ENCODE peak calls at places on chromosome X, in five cellular contexts. One of them, this sample, is unnamed.

GRCh38 chrX:48899078-48899410 is 1.3 kb downstream of the PQBP1 start:
- DNase-seq in NCI-H1092 treated with DMSO at 0.1 percent for 48 hours: no peak
- DNase-seq in adipocyte: no peak
- DNase-seq in stimulated activated CD4-positive, alpha-beta T cell treated with anti-CD3 and anti-CD28 coated beads, Interleukin-2, amount 100 ng/mL, for 48 hours: no peak
- DNase-seq in HuH-7.5: no peak
- DNase-seq in this sample: no peak

GRCh38 chrX:39753296-39753996 is 344.3 kb downstream of the BCOR start:
- DNase-seq in NCI-H1092 treated with DMSO at 0.1 percent for 48 hours: no peak
- DNase-seq in adipocyte: no peak
- DNase-seq in stimulated activated CD4-positive, alpha-beta T cell treated with anti-CD3 and anti-CD28 coated beads, Interleukin-2, amount 100 ng/mL, for 48 hours: no peak
- DNase-seq in HuH-7.5: no peak
- DNase-seq in this sample: peak; percentile 66

GRCh38 chrX:8738588-8739189 is 6.8 kb upstream of the ANOS1 start:
- DNase-seq in NCI-H1092 treated with DMSO at 0.1 percent for 48 hours: peak; percentile 30
- DNase-seq in adipocyte: peak; percentile 71
- DNase-seq in stimulated activated CD4-positive, alpha-beta T cell treated with anti-CD3 and anti-CD28 coated beads, Interleukin-2, amount 100 ng/mL, for 48 hours: peak; percentile 16
- DNase-seq in HuH-7.5: no peak
- DNase-seq in this sample: no peak

GRCh38 chrX:78710146-78710545 is 37.4 kb upstream of the LPAR4 start:
- DNase-seq in NCI-H1092 treated with DMSO at 0.1 percent for 48 hours: no peak
- DNase-seq in adipocyte: no peak
- DNase-seq in stimulated activated CD4-positive, alpha-beta T cell treated with anti-CD3 and anti-CD28 coated beads, Interleukin-2, amount 100 ng/mL, for 48 hours: no peak
- DNase-seq in HuH-7.5: no peak
- DNase-seq in this sample: no peak

GRCh38 chrX:10949541-10949940 is 161.6 kb upstream of the HCCS start:
- DNase-seq in NCI-H1092 treated with DMSO at 0.1 percent for 48 hours: no peak
- DNase-seq in adipocyte: no peak
- DNase-seq in stimulated activated CD4-positive, alpha-beta T cell treated with anti-CD3 and anti-CD28 coated beads, Interleukin-2, amount 100 ng/mL, for 48 hours: no peak
- DNase-seq in HuH-7.5: no peak
- DNase-seq in this sample: no peak

GRCh38 chrX:40176979-40177430 is 79.2 kb upstream of the BCOR start:
- DNase-seq in NCI-H1092 treated with DMSO at 0.1 percent for 48 hours: no peak
- DNase-seq in adipocyte: no peak
- DNase-seq in stimulated activated CD4-positive, alpha-beta T cell treated with anti-CD3 and anti-CD28 coated beads, Interleukin-2, amount 100 ng/mL, for 48 hours: no peak
- DNase-seq in HuH-7.5: no peak
- DNase-seq in this sample: no peak

GRCh38 chrX:33188286-33188685 is 23.1 kb downstream of the DMD start:
- DNase-seq in NCI-H1092 treated with DMSO at 0.1 percent for 48 hours: no peak
- DNase-seq in adipocyte: no peak
- DNase-seq in stimulated activated CD4-positive, alpha-beta T cell treated with anti-CD3 and anti-CD28 coated beads, Interleukin-2, amount 100 ng/mL, for 48 hours: no peak
- DNase-seq in HuH-7.5: no peak
- DNase-seq in this sample: no peak

GRCh38 chrX:9729161-9729885 is 36.3 kb downstream of the GPR143 start:
- DNase-seq in NCI-H1092 treated with DMSO at 0.1 percent for 48 hours: no peak
- DNase-seq in adipocyte: peak; percentile 12
- DNase-seq in stimulated activated CD4-positive, alpha-beta T cell treated with anti-CD3 and anti-CD28 coated beads, Interleukin-2, amount 100 ng/mL, for 48 hours: no peak
- DNase-seq in HuH-7.5: no peak
- DNase-seq in this sample: no peak

GRCh38 chrX:1813809-1814208 is 198.9 kb downstream of the ASMT start:
- DNase-seq in NCI-H1092 treated with DMSO at 0.1 percent for 48 hours: no peak
- DNase-seq in adipocyte: no peak
- DNase-seq in stimulated activated CD4-positive, alpha-beta T cell treated with anti-CD3 and anti-CD28 coated beads, Interleukin-2, amount 100 ng/mL, for 48 hours: no peak
- DNase-seq in HuH-7.5: no peak
- DNase-seq in this sample: no peak

GRCh38 chrX:148530464-148531077 is 30.2 kb downstream of the AFF2 start:
- DNase-seq in NCI-H1092 treated with DMSO at 0.1 percent for 48 hours: no peak
- DNase-seq in adipocyte: peak; percentile 39
- DNase-seq in stimulated activated CD4-positive, alpha-beta T cell treated with anti-CD3 and anti-CD28 coated beads, Interleukin-2, amount 100 ng/mL, for 48 hours: peak; percentile 2
- DNase-seq in HuH-7.5: no peak
- DNase-seq in this sample: no peak

GRCh38 chrX:50838820-50839600 is 25.0 kb upstream of the SHROOM4 start:
- DNase-seq in NCI-H1092 treated with DMSO at 0.1 percent for 48 hours: no peak
- DNase-seq in adipocyte: peak; percentile 15
- DNase-seq in stimulated activated CD4-positive, alpha-beta T cell treated with anti-CD3 and anti-CD28 coated beads, Interleukin-2, amount 100 ng/mL, for 48 hours: no peak
- DNase-seq in HuH-7.5: no peak
- DNase-seq in this sample: no peak

GRCh38 chrX:110531873-110532272 is 173.2 kb downstream of the RTL9 start:
- DNase-seq in NCI-H1092 treated with DMSO at 0.1 percent for 48 hours: no peak
- DNase-seq in adipocyte: no peak
- DNase-seq in stimulated activated CD4-positive, alpha-beta T cell treated with anti-CD3 and anti-CD28 coated beads, Interleukin-2, amount 100 ng/mL, for 48 hours: no peak
- DNase-seq in HuH-7.5: no peak
- DNase-seq in this sample: no peak

GRCh38 chrX:71871367-71871766 is 39.3 kb upstream of the NHSL2 start:
- DNase-seq in NCI-H1092 treated with DMSO at 0.1 percent for 48 hours: no peak
- DNase-seq in adipocyte: no peak
- DNase-seq in stimulated activated CD4-positive, alpha-beta T cell treated with anti-CD3 and anti-CD28 coated beads, Interleukin-2, amount 100 ng/mL, for 48 hours: no peak
- DNase-seq in HuH-7.5: no peak
- DNase-seq in this sample: no peak

GRCh38 chrX:47502591-47503222 is 19.7 kb upstream of the ZNF41 start:
- DNase-seq in NCI-H1092 treated with DMSO at 0.1 percent for 48 hours: no peak
- DNase-seq in adipocyte: peak; percentile 80
- DNase-seq in stimulated activated CD4-positive, alpha-beta T cell treated with anti-CD3 and anti-CD28 coated beads, Interleukin-2, amount 100 ng/mL, for 48 hours: no peak
- DNase-seq in HuH-7.5: no peak
- DNase-seq in this sample: no peak

GRCh38 chrX:20594985-20595384 is 328.3 kb upstream of the RPS6KA3 start:
- DNase-seq in NCI-H1092 treated with DMSO at 0.1 percent for 48 hours: no peak
- DNase-seq in adipocyte: peak; percentile 9
- DNase-seq in stimulated activated CD4-positive, alpha-beta T cell treated with anti-CD3 and anti-CD28 coated beads, Interleukin-2, amount 100 ng/mL, for 48 hours: no peak
- DNase-seq in HuH-7.5: no peak
- DNase-seq in this sample: no peak

GRCh38 chrX:19535481-19535880 is 20.2 kb upstream of the MAP3K15 start:
- DNase-seq in NCI-H1092 treated with DMSO at 0.1 percent for 48 hours: peak; percentile 36
- DNase-seq in adipocyte: peak; percentile 48
- DNase-seq in stimulated activated CD4-positive, alpha-beta T cell treated with anti-CD3 and anti-CD28 coated beads, Interleukin-2, amount 100 ng/mL, for 48 hours: no peak
- DNase-seq in HuH-7.5: no peak
- DNase-seq in this sample: no peak

GRCh38 chrX:33908898-33909297 is 223.2 kb downstream of the FAM47A start:
- DNase-seq in NCI-H1092 treated with DMSO at 0.1 percent for 48 hours: no peak
- DNase-seq in adipocyte: no peak
- DNase-seq in stimulated activated CD4-positive, alpha-beta T cell treated with anti-CD3 and anti-CD28 coated beads, Interleukin-2, amount 100 ng/mL, for 48 hours: no peak
- DNase-seq in HuH-7.5: no peak
- DNase-seq in this sample: no peak

GRCh38 chrX:40543661-40544328 is 37.0 kb upstream of the ATP6AP2 start:
- DNase-seq in NCI-H1092 treated with DMSO at 0.1 percent for 48 hours: peak; percentile 78
- DNase-seq in adipocyte: peak; percentile 82
- DNase-seq in stimulated activated CD4-positive, alpha-beta T cell treated with anti-CD3 and anti-CD28 coated beads, Interleukin-2, amount 100 ng/mL, for 48 hours: peak; percentile 10
- DNase-seq in HuH-7.5: no peak
- DNase-seq in this sample: peak; percentile 62

GRCh38 chrX:101219116-101219839 is at the start of gene DRP2:
- DNase-seq in NCI-H1092 treated with DMSO at 0.1 percent for 48 hours: no peak
- DNase-seq in adipocyte: peak; percentile 34
- DNase-seq in stimulated activated CD4-positive, alpha-beta T cell treated with anti-CD3 and anti-CD28 coated beads, Interleukin-2, amount 100 ng/mL, for 48 hours: no peak
- DNase-seq in HuH-7.5: no peak
- DNase-seq in this sample: no peak

GRCh38 chrX:69616520-69617203 is 749 bp downstream of the EDA start:
- DNase-seq in NCI-H1092 treated with DMSO at 0.1 percent for 48 hours: no peak
- DNase-seq in adipocyte: peak; percentile 3
- DNase-seq in stimulated activated CD4-positive, alpha-beta T cell treated with anti-CD3 and anti-CD28 coated beads, Interleukin-2, amount 100 ng/mL, for 48 hours: peak; percentile 1
- DNase-seq in HuH-7.5: no peak
- DNase-seq in this sample: peak; percentile 0

GRCh38 chrX:107579956-107580355 is 48.4 kb upstream of the PRPS1 start:
- DNase-seq in NCI-H1092 treated with DMSO at 0.1 percent for 48 hours: no peak
- DNase-seq in adipocyte: peak; percentile 33
- DNase-seq in stimulated activated CD4-positive, alpha-beta T cell treated with anti-CD3 and anti-CD28 coated beads, Interleukin-2, amount 100 ng/mL, for 48 hours: no peak
- DNase-seq in HuH-7.5: no peak
- DNase-seq in this sample: no peak

GRCh38 chrX:97050413-97050812 is 166.7 kb downstream of the RPA4 start:
- DNase-seq in NCI-H1092 treated with DMSO at 0.1 percent for 48 hours: no peak
- DNase-seq in adipocyte: no peak
- DNase-seq in stimulated activated CD4-positive, alpha-beta T cell treated with anti-CD3 and anti-CD28 coated beads, Interleukin-2, amount 100 ng/mL, for 48 hours: no peak
- DNase-seq in HuH-7.5: no peak
- DNase-seq in this sample: no peak

GRCh38 chrX:40887476-40887875 is 152.1 kb upstream of the MED14 start:
- DNase-seq in NCI-H1092 treated with DMSO at 0.1 percent for 48 hours: no peak
- DNase-seq in adipocyte: peak; percentile 22
- DNase-seq in stimulated activated CD4-positive, alpha-beta T cell treated with anti-CD3 and anti-CD28 coated beads, Interleukin-2, amount 100 ng/mL, for 48 hours: no peak
- DNase-seq in HuH-7.5: no peak
- DNase-seq in this sample: no peak

GRCh38 chrX:40143001-40143400 is 45.2 kb upstream of the BCOR start:
- DNase-seq in NCI-H1092 treated with DMSO at 0.1 percent for 48 hours: no peak
- DNase-seq in adipocyte: no peak
- DNase-seq in stimulated activated CD4-positive, alpha-beta T cell treated with anti-CD3 and anti-CD28 coated beads, Interleukin-2, amount 100 ng/mL, for 48 hours: no peak
- DNase-seq in HuH-7.5: no peak
- DNase-seq in this sample: no peak

GRCh38 chrX:111376897-111377601 is 34.9 kb downstream of the DCX start:
- DNase-seq in NCI-H1092 treated with DMSO at 0.1 percent for 48 hours: peak; percentile 92
- DNase-seq in adipocyte: no peak
- DNase-seq in stimulated activated CD4-positive, alpha-beta T cell treated with anti-CD3 and anti-CD28 coated beads, Interleukin-2, amount 100 ng/mL, for 48 hours: no peak
- DNase-seq in HuH-7.5: no peak
- DNase-seq in this sample: no peak

GRCh38 chrX:74420194-74421035 is 878 bp upstream of the SLC16A2 start:
- DNase-seq in NCI-H1092 treated with DMSO at 0.1 percent for 48 hours: peak; percentile 29
- DNase-seq in adipocyte: peak; percentile 74
- DNase-seq in stimulated activated CD4-positive, alpha-beta T cell treated with anti-CD3 and anti-CD28 coated beads, Interleukin-2, amount 100 ng/mL, for 48 hours: no peak
- DNase-seq in HuH-7.5: no peak
- DNase-seq in this sample: peak; percentile 47

GRCh38 chrX:85365370-85365995 is 14.0 kb downstream of the POF1B start:
- DNase-seq in NCI-H1092 treated with DMSO at 0.1 percent for 48 hours: no peak
- DNase-seq in adipocyte: no peak
- DNase-seq in stimulated activated CD4-positive, alpha-beta T cell treated with anti-CD3 and anti-CD28 coated beads, Interleukin-2, amount 100 ng/mL, for 48 hours: no peak
- DNase-seq in HuH-7.5: no peak
- DNase-seq in this sample: no peak

GRCh38 chrX:25601323-25601722 is 536.8 kb upstream of the MAGEB18 start:
- DNase-seq in NCI-H1092 treated with DMSO at 0.1 percent for 48 hours: no peak
- DNase-seq in adipocyte: no peak
- DNase-seq in stimulated activated CD4-positive, alpha-beta T cell treated with anti-CD3 and anti-CD28 coated beads, Interleukin-2, amount 100 ng/mL, for 48 hours: no peak
- DNase-seq in HuH-7.5: no peak
- DNase-seq in this sample: no peak

GRCh38 chrX:143571521-143571920 is 54.2 kb upstream of the SPANXN3 start:
- DNase-seq in NCI-H1092 treated with DMSO at 0.1 percent for 48 hours: no peak
- DNase-seq in adipocyte: no peak
- DNase-seq in stimulated activated CD4-positive, alpha-beta T cell treated with anti-CD3 and anti-CD28 coated beads, Interleukin-2, amount 100 ng/mL, for 48 hours: no peak
- DNase-seq in HuH-7.5: no peak
- DNase-seq in this sample: no peak

GRCh38 chrX:22652596-22652995 is 347.2 kb upstream of the DDX53 start:
- DNase-seq in NCI-H1092 treated with DMSO at 0.1 percent for 48 hours: no peak
- DNase-seq in adipocyte: peak; percentile 10
- DNase-seq in stimulated activated CD4-positive, alpha-beta T cell treated with anti-CD3 and anti-CD28 coated beads, Interleukin-2, amount 100 ng/mL, for 48 hours: no peak
- DNase-seq in HuH-7.5: no peak
- DNase-seq in this sample: peak; percentile 58

GRCh38 chrX:102832661-102833060 is 104.4 kb upstream of the RAB40AL start:
- DNase-seq in NCI-H1092 treated with DMSO at 0.1 percent for 48 hours: no peak
- DNase-seq in adipocyte: peak; percentile 34
- DNase-seq in stimulated activated CD4-positive, alpha-beta T cell treated with anti-CD3 and anti-CD28 coated beads, Interleukin-2, amount 100 ng/mL, for 48 hours: no peak
- DNase-seq in HuH-7.5: no peak
- DNase-seq in this sample: no peak

GRCh38 chrX:136623400-136623799 is 24.6 kb upstream of the CD40LG start:
- DNase-seq in NCI-H1092 treated with DMSO at 0.1 percent for 48 hours: no peak
- DNase-seq in adipocyte: no peak
- DNase-seq in stimulated activated CD4-positive, alpha-beta T cell treated with anti-CD3 and anti-CD28 coated beads, Interleukin-2, amount 100 ng/mL, for 48 hours: no peak
- DNase-seq in HuH-7.5: no peak
- DNase-seq in this sample: no peak

GRCh38 chrX:4035874-4036273 is 322.4 kb upstream of the PRKX start:
- DNase-seq in NCI-H1092 treated with DMSO at 0.1 percent for 48 hours: no peak
- DNase-seq in adipocyte: no peak
- DNase-seq in stimulated activated CD4-positive, alpha-beta T cell treated with anti-CD3 and anti-CD28 coated beads, Interleukin-2, amount 100 ng/mL, for 48 hours: no peak
- DNase-seq in HuH-7.5: no peak
- DNase-seq in this sample: no peak